ENCODE peak calls at places on chromosome 11, in four cellular contexts. Q is mesenchymal stem cell, D is H9, S is H1. P is an unnamed sample.

GRCh38 chr11:35727140-35727539 is 64.6 kb downstream of the TRIM44 start:
- DNase-seq in Q (no peak), S (no peak), D (no peak), P (no peak)

GRCh38 chr11:35227551-35228341 is 88.8 kb downstream of the CD44 start:
- DNase-seq in Q (peak; percentile 81), S (no peak), D (no peak), P (no peak)

GRCh38 chr11:70745451-70745850 is 347.1 kb downstream of the CTTN start:
- DNase-seq in D (no peak), S (no peak), Q (no peak), P (no peak)

GRCh38 chr11:10255388-10256125 is 38.5 kb downstream of the SBF2 start:
- DNase-seq in Q (peak; percentile 40), D (no peak), S (no peak), P (no peak)

GRCh38 chr11:77106321-77106720 is 3.7 kb downstream of the OMP start:
- DNase-seq in Q (no peak), D (no peak), S (no peak), P (no peak)

GRCh38 chr11:108319541-108320145 is 96.8 kb downstream of the ATM start:
- DNase-seq in D (no peak), S (no peak), Q (no peak), P (no peak)

GRCh38 chr11:72553748-72554147 is 119.4 kb upstream of the CLPB start:
- DNase-seq in D (peak; percentile 66), S (peak; percentile 25), Q (no peak), P (no peak)

GRCh38 chr11:112174789-112175595 is at the start of gene BCO2:
- DNase-seq in D (peak; percentile 67), Q (peak; percentile 96), S (no peak), P (peak; percentile 81)

GRCh38 chr11:76939219-76939631 is 78.5 kb downstream of the ACER3 start:
- DNase-seq in Q (peak; percentile 47), D (no peak), S (no peak), P (no peak)

GRCh38 chr11:77418981-77419592 is 54.8 kb downstream of the PAK1 start:
- DNase-seq in D (no peak), S (no peak), Q (no peak), P (no peak)

GRCh38 chr11:99925968-99926367 is 761.1 kb upstream of the ARHGAP42 start:
- DNase-seq in Q (no peak), S (peak; percentile 1), D (no peak), P (no peak)

GRCh38 chr11:1011320-1011698 is 25.2 kb downstream of the MUC6 start:
- DNase-seq in Q (no peak), D (no peak), S (no peak), P (no peak)

GRCh38 chr11:128471138-128471661 is 116.2 kb downstream of the ETS1 start:
- DNase-seq in D (no peak), Q (no peak), S (no peak), P (no peak)

GRCh38 chr11:19441752-19442553 is 201.2 kb upstream of the E2F8 start:
- DNase-seq in S (no peak), D (no peak), Q (peak; percentile 94), P (no peak)

GRCh38 chr11:61756452-61757212 is 4.2 kb downstream of the MYRF start:
- DNase-seq in D (no peak), Q (peak; percentile 56), S (no peak), P (no peak)

GRCh38 chr11:47376543-47377371 is 1.6 kb downstream of the SPI1 start:
- DNase-seq in S (no peak), Q (no peak), D (no peak), P (no peak)

GRCh38 chr11:55624531-55624930 is 10.4 kb upstream of the OR4P4 start:
- DNase-seq in D (no peak), S (no peak), Q (no peak), P (no peak)

GRCh38 chr11:35651263-35651662 is 11.3 kb upstream of the TRIM44 start:
- DNase-seq in S (no peak), D (no peak), Q (no peak), P (no peak)

GRCh38 chr11:76781046-76781801 is 1.9 kb upstream of the TSKU start:
- DNase-seq in S (no peak), Q (no peak), D (no peak), P (no peak)

GRCh38 chr11:115226556-115226955 is 277.7 kb downstream of the CADM1 start:
- DNase-seq in Q (peak; percentile 57), S (peak; percentile 70), D (peak; percentile 84), P (peak; percentile 55)

GRCh38 chr11:134385171-134385570 is 26.9 kb downstream of the B3GAT1 start:
- DNase-seq in D (no peak), S (no peak), Q (no peak), P (no peak)

DNA sequence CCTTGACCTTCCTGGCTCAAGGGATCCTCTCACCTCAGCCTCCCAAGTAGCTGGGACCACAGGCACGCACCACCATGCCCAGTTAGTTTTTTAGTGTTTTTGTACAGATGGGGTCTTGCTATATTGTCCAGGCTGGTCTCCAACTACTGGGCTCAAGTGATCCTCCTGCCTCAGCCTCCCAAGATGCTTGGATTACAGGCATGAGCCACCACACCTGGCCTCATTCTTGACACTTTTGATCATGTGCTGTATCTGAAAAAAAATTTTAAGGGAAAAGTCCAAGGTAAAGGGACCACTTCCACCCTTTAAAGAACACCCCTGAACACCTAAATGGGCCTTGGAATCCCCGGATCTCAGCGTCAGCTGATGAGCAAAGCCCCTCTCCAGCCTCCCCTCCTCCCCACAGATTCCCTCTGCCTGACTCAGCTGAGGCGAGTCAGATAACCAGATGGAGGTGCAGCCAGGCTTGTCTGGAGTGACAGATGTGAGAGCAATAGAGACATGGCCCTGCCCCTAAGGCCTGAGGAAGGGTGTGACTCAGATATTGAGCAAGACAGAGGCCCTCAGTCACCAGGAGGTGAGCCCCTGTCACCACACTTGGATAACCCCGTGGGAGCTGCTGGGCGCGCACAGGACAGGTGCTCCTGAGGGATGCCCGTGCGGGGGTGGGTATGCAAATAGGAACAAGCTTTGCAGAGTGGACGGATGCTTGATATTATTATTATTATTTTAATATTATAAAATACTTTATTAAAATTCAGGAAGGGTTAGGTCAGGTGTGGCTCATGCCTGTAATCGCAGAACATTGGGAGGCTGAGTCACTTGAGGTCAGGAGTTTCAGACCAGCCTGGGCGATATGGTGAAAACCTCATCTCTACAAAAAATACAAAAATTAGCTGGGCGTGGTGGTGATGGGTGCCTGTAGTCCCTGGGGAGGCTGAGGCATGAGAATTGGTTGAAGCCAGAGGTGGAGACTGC is 5.0 kb upstream of the CCDC88B start:
- DNase-seq in Q (peak; percentile 92), D (peak; percentile 76), S (no peak), P (no peak)
- H2BK15ac ChIP-seq in Q (no peak overlapping the region), D (no peak overlapping the region), S (no peak overlapping the region), P (no peak overlapping the region)

GRCh38 chr11:130383363-130384168 is 44.8 kb downstream of the ADAMTS8 start:
- DNase-seq in D (peak; percentile 69), S (peak; percentile 33), Q (peak; percentile 94), P (peak; percentile 27)
- H2BK12ac ChIP-seq in D (no peak overlapping the region), S (peak overlapping the region; percentile 33), Q (no peak overlapping the region), P (no peak overlapping the region)

DNA sequence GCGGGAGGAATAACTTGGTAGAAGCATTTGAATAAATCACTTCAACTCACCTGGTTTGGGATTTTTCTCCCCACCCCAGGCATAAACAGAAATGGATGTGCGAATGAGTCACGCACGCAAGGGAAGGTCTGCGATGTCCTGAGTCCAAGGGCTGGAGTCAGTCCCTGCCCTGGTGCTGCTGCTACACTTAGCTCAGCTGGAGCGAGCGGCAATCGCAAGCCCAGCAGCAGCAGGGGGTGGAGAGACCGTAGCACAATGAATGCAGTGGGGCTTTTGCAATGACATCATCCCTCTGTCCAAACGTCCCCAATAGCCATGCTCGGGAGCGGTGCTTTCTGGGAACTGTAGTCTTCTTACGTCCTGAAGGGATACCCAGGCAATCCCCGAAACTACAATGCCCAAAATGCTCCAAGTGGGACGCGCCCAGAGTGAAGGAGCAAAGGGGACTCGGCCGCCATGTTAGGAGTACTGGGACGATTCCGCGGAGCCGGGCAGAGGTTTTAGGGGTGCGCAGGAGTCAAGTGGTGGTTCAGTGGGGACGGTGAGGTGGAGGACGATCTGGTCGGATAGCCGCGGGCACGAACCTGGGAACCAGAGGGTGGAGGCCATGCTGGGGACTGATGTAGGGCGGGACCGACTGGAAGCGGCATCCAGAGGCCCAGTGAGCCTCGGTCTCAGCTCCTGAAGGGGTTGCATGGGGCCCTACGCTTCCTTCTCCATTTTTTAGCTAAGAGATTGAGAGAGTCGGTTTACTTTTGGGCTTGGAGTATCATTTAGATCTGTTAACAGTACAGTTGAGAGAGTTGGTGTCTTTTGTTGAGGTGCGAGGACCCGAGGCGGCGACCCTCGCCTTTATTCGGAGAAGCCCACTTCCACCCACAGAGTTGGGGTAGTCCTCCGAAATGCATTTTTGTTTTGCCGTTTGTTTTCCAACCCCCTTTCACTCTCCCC is at the start of gene RAB30:
- DNase-seq in Q (peak; percentile 100), D (peak; percentile 99), S (peak; percentile 96), P (peak; percentile 98)
- H2BK15ac ChIP-seq in Q (no peak within 1 kb of the TSS), D (peak within 1 kb of the TSS; percentile 76), S (no peak within 1 kb of the TSS), P (peak within 1 kb of the TSS; percentile 20)

GRCh38 chr11:65223031-65223430 is 38.7 kb upstream of the POLA2 start:
- DNase-seq in Q (no peak), S (no peak), D (no peak), P (no peak)

GRCh38 chr11:65226103-65226442 is 35.7 kb upstream of the POLA2 start:
- DNase-seq in S (no peak), Q (no peak), D (no peak), P (no peak)

GRCh38 chr11:65224939-65225283 is 36.9 kb upstream of the POLA2 start:
- DNase-seq in Q (peak; percentile 88), D (peak; percentile 55), S (no peak), P (no peak)

GRCh38 chr11:65227879-65228278 is 33.9 kb upstream of the POLA2 start:
- DNase-seq in Q (no peak), D (no peak), S (no peak), P (no peak)

GRCh38 chr11:65225284-65226102 is 36.3 kb upstream of the POLA2 start:
- DNase-seq in S (no peak), Q (peak; percentile 68), D (peak; percentile 69), P (peak; percentile 36)
- H2BK12ac ChIP-seq in S (no peak overlapping the region), Q (no peak overlapping the region), D (no peak overlapping the region), P (no peak overlapping the region)